ENCODE peak calls at places on chromosomes 11 and 22, in ten cellular contexts. T, F, K, C, E, Q, O, J, D and X are unnamed samples.

GRCh38 chr11:66318576-66318970 is 1.7 kb upstream of the CD248 start:
- DNase-seq in T (no peak), D (no peak), F (peak; percentile 18), E (no peak), K (no peak), O (no peak), Q (no peak), C (no peak), J (no peak), X (no peak)

GRCh38 chr11:2379471-2380174 is 2.5 kb downstream of the CD81 start:
- DNase-seq in F (no peak), D (no peak), J (no peak), T (peak; percentile 15), C (peak; percentile 53), Q (no peak), O (no peak), E (no peak), K (no peak), X (no peak)

GRCh38 chr11:77250881-77251640 is 50.4 kb downstream of the GDPD4 start:
- DNase-seq in D (no peak), F (no peak), J (no peak), E (peak; percentile 71), T (no peak), C (no peak), Q (no peak), K (peak; percentile 73), O (peak; percentile 50), X (no peak)

GRCh38 chr11:132632641-132633124 is 899.6 kb downstream of the OPCML start:
- DNase-seq in F (peak; percentile 94), C (no peak), O (peak; percentile 93), D (no peak), E (peak; percentile 100), T (no peak), K (peak; percentile 28), Q (no peak), J (peak; percentile 74), X (no peak)

GRCh38 chr22:43855431-43855830 is 6.9 kb downstream of the SULT4A1 start:
- DNase-seq in D (no peak), F (no peak), K (no peak), E (no peak), T (no peak), Q (no peak), O (no peak), C (no peak), J (no peak), X (no peak)

GRCh38 chr22:25030636-25031035 is 78.1 kb downstream of the KIAA1671 start:
- DNase-seq in T (peak; percentile 69), C (no peak), F (peak; percentile 45), K (no peak), J (no peak), O (no peak), Q (no peak), E (no peak), D (no peak), X (no peak)

GRCh38 chr22:45212306-45212709 is 28.4 kb downstream of the KIAA0930 start:
- DNase-seq in T (peak; percentile 80), C (peak; percentile 75), Q (no peak), D (no peak), F (peak; percentile 94), J (peak; percentile 62), K (peak; percentile 89), O (peak; percentile 38), E (peak; percentile 97), X (no peak)

GRCh38 chr11:123292647-123293046 is 97.6 kb upstream of the CLMP start:
- DNase-seq in J (no peak), K (no peak), E (no peak), D (no peak), Q (no peak), C (no peak), F (no peak), O (no peak), T (no peak), X (no peak)

GRCh38 chr11:34647131-34647530 is 26.2 kb downstream of the EHF start:
- DNase-seq in F (peak; percentile 42), T (no peak), D (no peak), Q (no peak), C (no peak), J (no peak), K (no peak), O (no peak), E (peak; percentile 46), X (no peak)

GRCh38 chr22:46027219-46028068 is 50.5 kb upstream of the WNT7B start:
- DNase-seq in Q (no peak), C (no peak), J (peak; percentile 37), T (peak; percentile 74), E (peak; percentile 32), F (peak; percentile 31), K (no peak), O (peak; percentile 40), D (no peak), X (no peak)

GRCh38 chr11:59658036-59658435 is 10.8 kb downstream of the PATL1 start:
- DNase-seq in J (no peak), K (no peak), O (no peak), D (no peak), F (no peak), C (no peak), Q (no peak), E (no peak), T (no peak), X (no peak)

GRCh38 chr22:42461511-42461910 is 29.3 kb upstream of the NFAM1 start:
- DNase-seq in Q (no peak), D (no peak), K (no peak), J (no peak), E (no peak), O (no peak), F (no peak), C (no peak), T (no peak), X (no peak)

GRCh38 chr11:31847761-31848160 is 36.6 kb upstream of the PAX6 start:
- DNase-seq in E (peak; percentile 8), Q (no peak), T (no peak), K (no peak), C (no peak), J (no peak), O (no peak), D (no peak), F (no peak), X (no peak)

GRCh38 chr11:59545179-59546020 is 34.1 kb downstream of the OR4D9 start:
- DNase-seq in T (no peak), J (peak; percentile 40), Q (no peak), O (peak; percentile 62), F (no peak), D (no peak), C (no peak), K (peak; percentile 23), E (peak; percentile 36), X (no peak)